ENCODE peak calls at places on chromosomes 16 and 17, in six cellular contexts. E is stimulated activated naive CD4-positive, alpha-beta T cell; Y is activated T-cell treated with anti-CD3 and anti-CD28 coated beads for 4 hours; Z is NCI-H1930; G is NCI-H1694 treated with DMSO at 0.1 percent for 48 hours; I is GM23338. Q is an unnamed sample.
A peak's percentile ranks its signal among the peaks of the same experiment; 100 is the strongest.

GRCh38 chr17:72488542-72489272 is 367.9 kb downstream of the SOX9 start:
- DNase-seq in Z (no peak), I (no peak), Y (no peak), E (no peak), G (no peak), Q (no peak)

GRCh38 chr16:85395913-85396878 is 216.9 kb upstream of the GSE1 start:
- DNase-seq in Z (no peak), E (no peak), I (no peak), G (no peak), Y (no peak), Q (no peak)

GRCh38 chr16:31182391-31182790 is 2.5 kb downstream of the FUS start:
- DNase-seq in Y (no peak), I (no peak), Z (no peak), E (no peak), G (no peak), Q (no peak)

GRCh38 chr17:17041018-17041521 is 1.2 kb upstream of the MPRIP start:
- DNase-seq in I (no peak), Z (no peak), Y (no peak), G (peak; percentile 95), E (no peak), Q (no peak)

GRCh38 chr17:79711715-79712305 is 18.9 kb upstream of the ENPP7 start:
- DNase-seq in E (no peak), Z (no peak), Y (no peak), G (no peak), I (peak; percentile 55), Q (no peak)

GRCh38 chr17:68794636-68795503 is 160.3 kb downstream of the ABCA8 start:
- DNase-seq in Z (no peak), Y (no peak), G (peak; percentile 71), I (peak; percentile 11), E (no peak), Q (no peak)

GRCh38 chr16:51697454-51697853 is 546.4 kb upstream of the SALL1 start:
- DNase-seq in Z (no peak), Y (no peak), E (no peak), G (no peak), I (no peak), Q (no peak)

GRCh38 chr16:54166342-54166865 is 120.2 kb downstream of the IRX3 start:
- DNase-seq in Z (no peak), G (no peak), I (no peak), Y (no peak), E (no peak), Q (no peak)

GRCh38 chr17:50686494-50687199 is 21.1 kb downstream of the ANKRD40 start:
- DNase-seq in G (no peak), Z (no peak), I (no peak), Y (no peak), E (no peak), Q (no peak)

GRCh38 chr16:73033271-73033998 is 14.5 kb downstream of the ZFHX3 start:
- DNase-seq in E (no peak), Y (no peak), I (peak; percentile 96), Z (no peak), G (no peak), Q (no peak)

GRCh38 chr17:10019941-10020403 is 114.9 kb upstream of the RCVRN start:
- DNase-seq in E (no peak), G (no peak), Y (no peak), Z (no peak), I (no peak), Q (no peak)

GRCh38 chr16:57720142-57720575 is 15.4 kb upstream of the KATNB1 start:
- DNase-seq in Z (peak; percentile 4), E (no peak), Y (no peak), G (peak; percentile 5), I (peak; percentile 62), Q (peak; percentile 28)

GRCh38 chr16:65314246-65315003 is 192.6 kb upstream of the CDH11 start:
- DNase-seq in I (no peak), E (no peak), G (no peak), Z (no peak), Y (no peak), Q (no peak)

GRCh38 chr16:78505544-78506371 is 406.3 kb downstream of the WWOX start:
- DNase-seq in G (no peak), Z (no peak), I (peak; percentile 26), E (no peak), Y (no peak), Q (peak; percentile 83)

GRCh38 chr16:86952769-86953168 is 364.4 kb downstream of the C16orf95 start:
- DNase-seq in G (no peak), Z (no peak), I (no peak), E (no peak), Y (no peak), Q (no peak)

GRCh38 chr16:89217138-89217387 is 440 bp upstream of the ZNF778 start:
- DNase-seq in I (no peak), Y (no peak), Z (no peak), G (no peak), E (no peak), Q (no peak)

GRCh38 chr16:67645397-67646121 is 615 bp downstream of the CARMIL2 start:
- DNase-seq in I (no peak), E (no peak), Z (no peak), G (no peak), Y (no peak), Q (no peak)

GRCh38 chr16:81137012-81137335 is 40.8 kb upstream of the GCSH start:
- DNase-seq in Y (no peak), E (no peak), I (no peak), Z (no peak), G (no peak), Q (no peak)

GRCh38 chr17:36602924-36603384 is 1.6 kb downstream of the MRM1 start:
- DNase-seq in Z (peak; percentile 71), E (peak; percentile 76), Y (peak; percentile 63), G (peak; percentile 78), I (peak; percentile 84), Q (peak; percentile 70)

GRCh38 chr16:23556881-23557778 is at the start of the genes EARS2 and UBFD1:
- DNase-seq in G (peak; percentile 98), E (peak; percentile 97), Z (peak; percentile 100), Y (peak; percentile 95), I (peak; percentile 99), Q (peak; percentile 97)

GRCh38 chr16:71895679-71896385 is 501 bp downstream of the IST1 start:
- DNase-seq in E (peak; percentile 51), Z (no peak), Y (peak; percentile 3), G (no peak), I (peak; percentile 50), Q (no peak)

GRCh38 chr17:3032258-3033247 is 30.9 kb downstream of the OR1D5 start:
- DNase-seq in E (no peak), I (no peak), Z (no peak), G (no peak), Y (no peak), Q (no peak)

GRCh38 chr17:57284984-57285646 is 28.8 kb downstream of the MSI2 start:
- DNase-seq in E (peak; percentile 48), Y (peak; percentile 2), I (peak; percentile 64), Z (no peak), G (no peak), Q (no peak)

GRCh38 chr17:75406222-75406615 is 741 bp upstream of the GRB2 start:
- DNase-seq in G (no peak), Z (no peak), Y (no peak), E (no peak), I (no peak), Q (peak; percentile 59)

GRCh38 chr16:85395207-85395912 is 217.8 kb upstream of the GSE1 start:
- DNase-seq in E (no peak), Z (no peak), Y (no peak), I (no peak), G (peak; percentile 92), Q (no peak)

GRCh38 chr16:56910654-56911539 is 21.0 kb upstream of the HERPUD1 start:
- DNase-seq in G (peak; percentile 14), I (no peak), Y (no peak), Z (no peak), E (no peak), Q (no peak)

GRCh38 chr16:29961479-29962343 is at the start of gene TMEM219:
- DNase-seq in E (peak; percentile 94), Z (peak; percentile 97), I (peak; percentile 89), G (peak; percentile 68), Y (peak; percentile 89), Q (peak; percentile 89)

GRCh38 chr17:78661092-78661770 is 84.0 kb upstream of the DNAH17 start:
- DNase-seq in E (no peak), Z (no peak), G (no peak), I (no peak), Y (no peak), Q (no peak)

GRCh38 chr16:81755915-81756644 is 23.0 kb upstream of the PLCG2 start:
- DNase-seq in I (peak; percentile 12), Y (no peak), Z (no peak), G (no peak), E (no peak), Q (no peak)

GRCh38 chr17:13480877-13481276 is 120.9 kb downstream of the HS3ST3A1 start:
- DNase-seq in I (peak; percentile 11), E (no peak), G (no peak), Y (no peak), Z (no peak), Q (no peak)

GRCh38 chr17:10171057-10171456 is 27.3 kb downstream of the GAS7 start:
- DNase-seq in G (no peak), Z (no peak), Y (no peak), E (no peak), I (no peak), Q (no peak)

Q was measured in cerebellar cortex.